ENCODE peak calls at places on chromosomes 12 and 14, in six cellular contexts. Q is T follicular helper cell, U is ovary, C is cardiac septum, V is uterus, M is anterior cingulate cortex. W is an unnamed sample.

GRCh38 chr12:19189522-19189921 is 60.0 kb downstream of the PLEKHA5 start:
- DNase-seq in U (no peak), Q (no peak), C (no peak), V (no peak), M (no peak), W (no peak)

GRCh38 chr14:65501328-65501727 is 88.8 kb downstream of the FUT8 start:
- DNase-seq in C (no peak), U (no peak), V (no peak), Q (no peak), M (no peak), W (no peak)

GRCh38 chr14:68638056-68638816 is 154.6 kb downstream of the ZFP36L1 start:
- DNase-seq in M (no peak), V (peak), C (peak), U (no peak), Q (no peak), W (no peak)

GRCh38 chr12:89051065-89051677 is 301.1 kb downstream of the DUSP6 start:
- DNase-seq in Q (no peak), U (no peak), M (no peak), V (no peak), C (no peak), W (peak)

GRCh38 chr14:65788876-65789859 is 376.6 kb downstream of the FUT8 start:
- DNase-seq in C (no peak), U (no peak), Q (no peak), M (no peak), V (no peak), W (peak)

GRCh38 chr14:90520326-90520725 is 123.5 kb downstream of the CALM1 start:
- DNase-seq in C (no peak), M (no peak), V (no peak), U (peak), Q (no peak), W (no peak)

GRCh38 chr12:104275689-104276088 is 27.9 kb upstream of the EID3 start:
- DNase-seq in C (no peak), V (no peak), U (no peak), Q (no peak), M (no peak), W (no peak)

GRCh38 chr12:131368073-131369071 is 342.5 kb upstream of the SFSWAP start:
- DNase-seq in M (no peak), Q (no peak), V (no peak), U (peak), C (peak), W (no peak)

GRCh38 chr14:60723218-60724079 is 702 bp downstream of the SIX4 start:
- DNase-seq in M (no peak), V (peak), Q (no peak), U (peak), C (no peak), W (no peak)

GRCh38 chr14:20751963-20752562 is 6.4 kb downstream of the EDDM3A start:
- DNase-seq in M (no peak), C (no peak), Q (no peak), U (no peak), V (no peak), W (no peak)

GRCh38 chr14:57725399-57726077 is 140.4 kb downstream of the SLC35F4 start:
- DNase-seq in V (no peak), C (no peak), M (no peak), U (no peak), Q (no peak), W (no peak)

GRCh38 chr14:34081126-34081575 is 130.3 kb upstream of the EGLN3 start:
- DNase-seq in C (no peak), U (no peak), Q (no peak), M (no peak), V (no peak), W (peak)

W was measured in NCI-H1694 treated with DMSO at 0.1 percent for 48 hours.